ENCODE peak calls at places on chromosomes 2 and 18, in ten cellular contexts. R, H, Q, Z, A, O, J, K, T and F are unnamed samples.

GRCh38 chr2:84160461-84160860 is 298.6 kb downstream of the SUCLG1 start:
- DNase-seq in R (no peak), H (no peak), Q (no peak), Z (no peak), A (no peak), O (no peak), J (no peak), K (no peak), T (no peak), F (no peak)

GRCh38 chr2:68784191-68784590 is 49.6 kb downstream of the ARHGAP25 start:
- DNase-seq in R (no peak), H (no peak), Q (no peak), Z (no peak), A (no peak), O (no peak), J (no peak), K (no peak), T (no peak), F (no peak)

GRCh38 chr2:65177754-65178442 is 48.0 kb upstream of the RAB1A start:
- DNase-seq in R (no peak), H (no peak), Q (no peak), Z (no peak), A (peak; percentile 74), O (no peak), J (no peak), K (no peak), T (no peak), F (peak; percentile 82)

GRCh38 chr2:26685943-26686839 is 6.3 kb upstream of the KCNK3 start:
- DNase-seq in R (no peak), H (no peak), Q (no peak), Z (no peak), A (no peak), O (no peak), J (no peak), K (no peak), T (peak; percentile 65), F (no peak)

GRCh38 chr2:85095094-85095493 is 38.1 kb upstream of the TCF7L1 start:
- DNase-seq in R (no peak), H (no peak), Q (no peak), Z (no peak), A (no peak), O (no peak), J (no peak), K (no peak), T (no peak), F (no peak)

GRCh38 chr18:27544211-27544610 is 359.1 kb upstream of the CHST9 start:
- DNase-seq in R (no peak), H (no peak), Q (no peak), Z (no peak), A (no peak), O (no peak), J (no peak), K (no peak), T (no peak), F (no peak)

GRCh38 chr2:48347712-48348111 is 182.2 kb upstream of the STON1 start:
- DNase-seq in R (no peak), H (peak; percentile 57), Q (no peak), Z (no peak), A (no peak), O (no peak), J (no peak), K (no peak), T (no peak), F (no peak)

GRCh38 chr2:43623052-43623451 is 14.0 kb upstream of the PLEKHH2 start:
- DNase-seq in R (no peak), H (no peak), Q (no peak), Z (no peak), A (peak; percentile 14), O (peak; percentile 38), J (no peak), K (no peak), T (no peak), F (no peak)

GRCh38 chr2:215624423-215624829 is 188.6 kb upstream of the FN1 start:
- DNase-seq in R (peak; percentile 64), H (peak; percentile 56), Q (no peak), Z (no peak), A (peak; percentile 29), O (no peak), J (no peak), K (no peak), T (no peak), F (no peak)

GRCh38 chr2:137771064-137771463 is 193.2 kb upstream of the HNMT start:
- DNase-seq in R (no peak), H (no peak), Q (no peak), Z (no peak), A (no peak), O (no peak), J (no peak), K (no peak), T (no peak), F (no peak)

GRCh38 chr2:215863687-215864086 is 149.7 kb downstream of the MREG start:
- DNase-seq in R (no peak), H (no peak), Q (no peak), Z (no peak), A (no peak), O (no peak), J (no peak), K (no peak), T (no peak), F (no peak)

GRCh38 chr2:194104687-194105086 is 1552.3 kb upstream of the SLC39A10 start:
- DNase-seq in R (no peak), H (no peak), Q (peak; percentile 77), Z (no peak), A (no peak), O (no peak), J (no peak), K (no peak), T (no peak), F (no peak)

DNA sequence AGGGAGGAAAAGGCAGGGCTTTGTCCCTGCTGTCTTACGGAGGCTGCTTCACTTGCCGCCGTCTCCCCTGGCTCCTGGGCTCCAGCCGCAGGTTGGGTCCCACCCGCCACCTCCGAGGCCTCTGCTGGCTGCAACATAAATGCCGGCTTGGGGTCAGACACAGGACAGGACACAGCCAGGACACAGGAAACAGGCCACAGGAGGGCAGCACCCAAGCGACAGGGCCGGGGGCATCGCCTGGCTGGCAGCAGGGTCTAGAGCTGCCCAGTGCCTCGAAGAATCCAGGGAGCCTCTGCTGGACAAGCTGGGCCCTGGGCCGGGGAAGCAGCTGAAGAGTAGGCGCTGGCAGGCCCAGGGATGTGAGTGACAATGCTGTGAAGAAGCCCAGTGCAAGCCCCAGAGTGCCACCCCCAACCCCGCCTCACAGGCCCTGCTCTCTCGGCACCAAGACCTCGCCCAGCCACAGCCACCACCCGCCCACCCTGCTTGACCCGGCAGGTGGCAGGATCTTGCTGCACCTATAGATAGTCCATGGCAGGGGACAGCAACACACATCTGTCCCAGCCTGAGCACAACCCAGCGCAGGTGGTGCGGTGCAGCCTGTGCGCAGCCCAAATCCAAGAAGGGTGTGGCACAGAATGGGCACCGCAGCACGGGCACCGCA is 55.7 kb downstream of the BIN1 start:
- DNase-seq in R (no peak), H (no peak), Q (no peak), Z (peak; percentile 61), A (peak; percentile 9), O (peak; percentile 4), J (peak; percentile 20), K (no peak), T (no peak), F (no peak)
- TF ChIP-seq CTCF in R (no peak), H (peak; percentile 15), Q (no peak), Z (no peak), A (no peak), O (no peak), J (no peak), K (no peak), T (no peak), F (no peak)

GRCh38 chr18:24015897-24016631 is 1.5 kb downstream of the TTC39C start:
- DNase-seq in R (no peak), H (no peak), Q (no peak), Z (no peak), A (no peak), O (no peak), J (no peak), K (no peak), T (no peak), F (no peak)
- H3K4me1 ChIP-seq in R (peaks cover 33% of the 10 kb centered on the region), H (peaks cover 13% of the 10 kb centered on the region), Q (peaks cover 60% of the 10 kb centered on the region), Z (peaks cover 28% of the 10 kb centered on the region), A (peaks cover 25% of the 10 kb centered on the region), O (no peaks in the 10 kb centered on the region), J (no peaks in the 10 kb centered on the region), K (no peaks in the 10 kb centered on the region), T (peaks cover 14% of the 10 kb centered on the region), F (peaks cover 9% of the 10 kb centered on the region)

DNA sequence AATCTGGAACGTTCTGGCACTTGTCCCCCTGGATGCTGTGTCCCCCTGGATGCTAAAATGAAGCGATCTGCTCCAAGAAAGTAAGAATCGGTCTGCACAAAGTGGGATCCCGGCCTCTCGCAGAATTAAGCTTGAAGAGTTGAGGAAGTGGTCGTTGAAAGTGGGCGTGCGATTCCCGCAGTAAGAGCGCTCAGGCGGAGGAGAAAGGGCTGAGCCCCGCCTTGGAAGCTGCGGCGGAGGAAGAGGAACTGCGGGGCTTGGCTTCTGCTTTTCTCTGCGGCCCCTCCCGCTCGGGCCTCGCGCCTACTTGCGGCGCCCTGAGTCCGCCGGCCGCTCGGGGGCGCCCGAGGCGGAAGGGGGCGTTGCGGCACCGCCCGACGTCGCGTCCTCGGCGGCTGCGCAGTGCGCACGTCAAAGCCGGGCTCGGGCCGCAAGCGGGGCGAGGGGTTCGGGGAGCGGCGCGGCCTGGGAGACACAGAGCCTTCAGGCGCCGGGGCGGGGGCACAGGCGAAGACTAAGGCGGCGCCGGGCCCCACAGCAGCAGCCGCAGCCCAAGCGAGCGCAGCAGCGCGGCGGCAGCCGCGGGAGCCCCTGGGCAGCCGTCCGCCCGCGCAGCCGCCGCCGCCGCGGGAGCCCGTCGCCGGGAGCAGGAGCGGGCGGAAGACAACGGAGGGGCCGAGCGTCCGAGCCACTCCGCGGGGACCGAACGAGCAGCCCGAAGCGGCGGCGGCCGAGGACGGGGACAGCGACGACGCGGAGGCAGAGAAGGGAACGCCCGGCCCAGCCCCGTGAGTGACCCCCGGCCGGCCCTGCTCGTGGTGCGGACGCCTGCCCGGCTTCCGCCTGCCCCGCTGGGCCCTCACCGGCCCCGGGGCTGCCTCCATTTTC is at the start of gene CAB39:
- DNase-seq in R (peak; percentile 65), H (peak; percentile 86), Q (peak; percentile 63), Z (peak; percentile 94), A (peak; percentile 91), O (peak; percentile 92), J (peak; percentile 90), K (peak; percentile 86), T (peak; percentile 84), F (peak; percentile 87)
- TF ChIP-seq CTCF in R (peak; percentile 97), H (peak; percentile 86), Q (peak; percentile 76), Z (peak; percentile 85), A (peak; percentile 47), O (peak; percentile 54), J (peak; percentile 82), K (peak; percentile 66), T (peak; percentile 85), F (peak; percentile 74)

DNA sequence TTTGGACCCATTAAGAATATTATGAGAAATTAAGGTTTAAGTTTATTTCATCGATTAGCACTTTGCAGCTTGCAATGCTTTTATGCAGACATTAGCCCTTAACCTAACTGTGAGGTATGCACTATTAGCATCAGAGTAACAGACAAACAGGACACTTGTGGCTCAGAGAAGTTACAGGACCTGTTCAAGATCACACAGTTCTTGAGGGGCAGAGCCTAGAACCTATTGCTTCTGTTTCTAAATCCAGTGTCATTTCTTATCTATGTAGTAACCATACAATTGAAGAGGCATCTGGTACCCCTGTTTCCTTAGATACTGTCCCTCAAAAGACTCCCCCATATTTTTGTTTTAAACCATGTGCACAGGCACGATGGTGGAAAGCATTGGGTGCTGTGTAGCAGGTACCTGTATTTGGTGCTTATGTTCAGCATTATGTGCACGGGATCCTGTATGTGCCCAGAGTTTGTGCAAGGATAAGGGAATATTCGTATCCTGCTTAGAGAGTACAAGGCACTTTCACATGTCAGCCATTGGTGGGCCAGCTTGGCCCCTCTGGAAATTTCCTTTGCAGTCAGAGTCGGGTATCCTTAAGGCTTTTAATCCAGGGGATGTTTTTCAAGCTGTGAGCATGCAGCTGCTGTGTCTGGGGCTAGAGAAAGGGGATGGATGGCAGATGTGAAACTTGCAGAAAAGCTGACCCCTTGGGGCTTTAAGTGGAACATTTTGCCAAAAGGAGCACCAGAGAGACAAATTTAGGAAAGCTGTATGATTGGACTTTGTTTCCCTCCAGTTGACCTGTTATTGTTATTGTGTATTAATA is 2.0 kb downstream of the LBH start:
- DNase-seq in R (no peak), H (no peak), Q (no peak), Z (no peak), A (no peak), O (no peak), J (no peak), K (peak; percentile 52), T (no peak), F (no peak)
- H3K4me1 ChIP-seq in R (peaks cover 42% of the 10 kb centered on the region), H (peaks cover 53% of the 10 kb centered on the region), Q (peaks cover 35% of the 10 kb centered on the region), Z (peaks cover 34% of the 10 kb centered on the region), A (peaks cover 50% of the 10 kb centered on the region), O (no peaks in the 10 kb centered on the region), J (peaks cover 9% of the 10 kb centered on the region), K (peaks cover 23% of the 10 kb centered on the region), T (no peaks in the 10 kb centered on the region), F (no peaks in the 10 kb centered on the region)